ENCODE peak calls at places on chromosomes 3 and 15, in ten cellular contexts. S, Q, T, U, L, G, N, E, B and O are unnamed samples.

GRCh38 chr3:157913751-157914150 is 192.5 kb downstream of the SHOX2 start:
- DNase-seq in N (no peak), G (no peak), E (no peak), Q (peak), U (no peak), B (no peak), S (no peak), T (no peak), L (no peak), O (no peak)

GRCh38 chr15:88915354-88915753 is 2.2 kb upstream of the MFGE8 start:
- DNase-seq in L (no peak), N (no peak), S (no peak), G (no peak), U (no peak), B (no peak), E (no peak), T (no peak), Q (no peak), O (no peak)

GRCh38 chr3:10215578-10216368 is 32.5 kb upstream of the TATDN2 start:
- DNase-seq in L (no peak), E (no peak), Q (no peak), S (no peak), T (no peak), U (no peak), N (no peak), B (no peak), G (no peak), O (no peak)

GRCh38 chr15:99212401-99212800 is 37.0 kb downstream of the TTC23 start:
- DNase-seq in S (no peak), N (peak), B (no peak), T (peak), E (peak), Q (no peak), L (no peak), U (no peak), G (no peak), O (no peak)

GRCh38 chr3:87491843-87492242 is 215.5 kb upstream of the POU1F1 start:
- DNase-seq in L (no peak), T (no peak), B (no peak), S (no peak), U (no peak), N (no peak), Q (no peak), G (no peak), E (no peak), O (no peak)

GRCh38 chr15:70348581-70349344 is 251.0 kb upstream of the TLE3 start:
- DNase-seq in N (no peak), Q (no peak), T (peak), E (no peak), U (no peak), B (peak), G (no peak), L (peak), S (no peak), O (peak)

GRCh38 chr15:55618396-55618795 is 30.3 kb upstream of the PYGO1 start:
- DNase-seq in S (no peak), T (no peak), L (no peak), N (no peak), E (no peak), G (no peak), B (no peak), U (no peak), Q (no peak), O (no peak)

GRCh38 chr15:83475551-83475950 is 28.4 kb downstream of the SH3GL3 start:
- DNase-seq in Q (no peak), B (no peak), U (no peak), S (no peak), G (peak), N (peak), T (no peak), E (peak), L (no peak), O (no peak)

GRCh38 chr3:112486811-112487505 is 12.3 kb downstream of the BTLA start:
- DNase-seq in E (no peak), G (no peak), N (no peak), B (no peak), L (no peak), Q (no peak), U (no peak), T (no peak), S (no peak), O (no peak)

GRCh38 chr3:160808838-160809237 is 52.8 kb downstream of the PPM1L start:
- DNase-seq in L (peak), U (no peak), N (no peak), Q (no peak), S (no peak), B (no peak), G (no peak), E (no peak), T (peak), O (no peak)

GRCh38 chr3:196968233-196969000 is at the start of gene PIGZ:
- DNase-seq in T (peak), Q (peak), E (peak), G (peak), L (no peak), U (peak), S (peak), N (no peak), B (no peak), O (no peak)

GRCh38 chr3:142987080-142987700 is 14.2 kb upstream of the U2SURP start:
- DNase-seq in E (peak), Q (peak), U (no peak), G (peak), T (no peak), N (no peak), B (peak), S (no peak), L (no peak), O (no peak)

GRCh38 chr3:172191629-172192028 is 152.3 kb downstream of the FNDC3B start:
- DNase-seq in E (no peak), S (no peak), N (no peak), G (no peak), T (no peak), U (no peak), Q (no peak), L (no peak), B (no peak), O (no peak)

GRCh38 chr15:62840518-62841268 is 201.9 kb upstream of the TPM1 start:
- DNase-seq in U (no peak), E (no peak), N (no peak), T (no peak), G (no peak), B (no peak), S (no peak), L (no peak), Q (no peak), O (no peak)

GRCh38 chr15:61828008-61828407 is 232.2 kb downstream of the VPS13C start:
- DNase-seq in T (no peak), U (no peak), S (no peak), B (no peak), G (peak), E (no peak), L (no peak), N (no peak), Q (no peak), O (no peak)

GRCh38 chr15:40493089-40493840 is 22.5 kb downstream of the CHST14 start:
- DNase-seq in Q (no peak), U (no peak), B (no peak), S (peak), E (no peak), N (no peak), L (no peak), G (no peak), T (no peak), O (no peak)

GRCh38 chr3:78872195-78872594 is 895.6 kb downstream of the ROBO1 start:
- DNase-seq in T (no peak), U (no peak), E (peak), N (peak), G (no peak), L (no peak), B (peak), S (no peak), Q (no peak), O (no peak)

GRCh38 chr15:79381593-79381992 is 50.5 kb upstream of the MINAR1 start:
- DNase-seq in T (no peak), N (no peak), B (no peak), U (no peak), E (no peak), Q (no peak), S (no peak), L (no peak), G (no peak), O (no peak)

GRCh38 chr3:36868614-36869436 is 76.0 kb downstream of the TRANK1 start:
- DNase-seq in G (peak), B (peak), S (peak), U (peak), T (no peak), Q (peak), N (peak), L (peak), E (peak), O (peak)

GRCh38 chr3:107740992-107741896 is 218.5 kb downstream of the BBX start:
- DNase-seq in Q (no peak), T (no peak), N (no peak), E (peak), B (peak), L (no peak), S (no peak), G (no peak), U (no peak), O (peak)

GRCh38 chr3:85342915-85343314 is 384.1 kb downstream of the CADM2 start:
- DNase-seq in U (no peak), L (no peak), Q (no peak), S (no peak), T (no peak), E (peak), B (peak), G (peak), N (no peak), O (peak)

GRCh38 chr3:183328823-183329222 is 75.8 kb downstream of the B3GNT5 start:
- DNase-seq in S (no peak), G (no peak), T (no peak), N (peak), L (no peak), Q (no peak), B (no peak), U (no peak), E (peak), O (no peak)

GRCh38 chr15:29920515-29920914 is 98.2 kb upstream of the TJP1 start:
- DNase-seq in U (no peak), G (peak), S (no peak), E (peak), L (peak), T (no peak), N (peak), B (no peak), Q (no peak), O (no peak)